ENCODE peak calls at places on chromosomes 2 and 18, in eight cellular contexts. One of them, this sample, is unnamed.

GRCh38 chr2:38474833-38475566 is 97.9 kb upstream of the ATL2 start:
- DNase-seq in GM23248: no peak
- DNase-seq in adrenal gland: no peak
- DNase-seq in anterior cingulate cortex: no peak
- DNase-seq in iris pigment epithelial cell: no peak
- DNase-seq in Calu3: peak; percentile 39
- DNase-seq in hippocampal formation: no peak
- DNase-seq in G401: no peak
- DNase-seq in this sample: no peak

GRCh38 chr2:70977605-70978205 is 725 bp upstream of the ANKRD53 start:
- DNase-seq in GM23248: peak; percentile 95
- DNase-seq in adrenal gland: peak; percentile 75
- DNase-seq in anterior cingulate cortex: no peak
- DNase-seq in iris pigment epithelial cell: peak; percentile 86
- DNase-seq in Calu3: no peak
- DNase-seq in hippocampal formation: no peak
- DNase-seq in G401: peak; percentile 35
- DNase-seq in this sample: peak; percentile 85

GRCh38 chr18:21194871-21195771 is 46.9 kb upstream of the GREB1L start:
- DNase-seq in GM23248: peak; percentile 64
- DNase-seq in adrenal gland: no peak
- DNase-seq in anterior cingulate cortex: no peak
- DNase-seq in iris pigment epithelial cell: peak; percentile 28
- DNase-seq in Calu3: no peak
- DNase-seq in hippocampal formation: no peak
- DNase-seq in G401: peak; percentile 56
- DNase-seq in this sample: peak; percentile 57

GRCh38 chr2:64328415-64328722 is 125.6 kb upstream of the LGALSL start:
- DNase-seq in GM23248: no peak
- DNase-seq in adrenal gland: no peak
- DNase-seq in anterior cingulate cortex: no peak
- DNase-seq in iris pigment epithelial cell: no peak
- DNase-seq in Calu3: no peak
- DNase-seq in hippocampal formation: no peak
- DNase-seq in G401: peak; percentile 75
- DNase-seq in this sample: no peak

GRCh38 chr2:42874838-42875801 is 82.7 kb upstream of the HAAO start:
- DNase-seq in GM23248: no peak
- DNase-seq in adrenal gland: peak; percentile 25
- DNase-seq in anterior cingulate cortex: no peak
- DNase-seq in iris pigment epithelial cell: no peak
- DNase-seq in Calu3: no peak
- DNase-seq in hippocampal formation: no peak
- DNase-seq in G401: no peak
- DNase-seq in this sample: no peak

GRCh38 chr2:164574931-164575330 is 46.4 kb downstream of the GRB14 start:
- DNase-seq in GM23248: no peak
- DNase-seq in adrenal gland: no peak
- DNase-seq in anterior cingulate cortex: no peak
- DNase-seq in iris pigment epithelial cell: no peak
- DNase-seq in Calu3: no peak
- DNase-seq in hippocampal formation: no peak
- DNase-seq in G401: no peak
- DNase-seq in this sample: no peak

GRCh38 chr2:230643576-230644291 is 68.9 kb upstream of the CAB39 start:
- DNase-seq in GM23248: no peak
- DNase-seq in adrenal gland: peak; percentile 55
- DNase-seq in anterior cingulate cortex: no peak
- DNase-seq in iris pigment epithelial cell: no peak
- DNase-seq in Calu3: no peak
- DNase-seq in hippocampal formation: peak; percentile 23
- DNase-seq in G401: no peak
- DNase-seq in this sample: no peak

GRCh38 chr2:98936133-98936916 is at the start of gene CRACDL:
- DNase-seq in GM23248: peak; percentile 69
- DNase-seq in adrenal gland: no peak
- DNase-seq in anterior cingulate cortex: no peak
- DNase-seq in iris pigment epithelial cell: peak; percentile 33
- DNase-seq in Calu3: peak; percentile 37
- DNase-seq in hippocampal formation: no peak
- DNase-seq in G401: no peak
- DNase-seq in this sample: peak; percentile 7

GRCh38 chr18:46411862-46412690 is 244.9 kb downstream of the LOXHD1 start:
- DNase-seq in GM23248: no peak
- DNase-seq in adrenal gland: peak; percentile 78
- DNase-seq in anterior cingulate cortex: no peak
- DNase-seq in iris pigment epithelial cell: no peak
- DNase-seq in Calu3: no peak
- DNase-seq in hippocampal formation: peak; percentile 9
- DNase-seq in G401: peak; percentile 62
- DNase-seq in this sample: no peak

GRCh38 chr2:217919204-217919603 is 83.6 kb downstream of the TNS1 start:
- DNase-seq in GM23248: no peak
- DNase-seq in adrenal gland: no peak
- DNase-seq in anterior cingulate cortex: no peak
- DNase-seq in iris pigment epithelial cell: no peak
- DNase-seq in Calu3: no peak
- DNase-seq in hippocampal formation: no peak
- DNase-seq in G401: no peak
- DNase-seq in this sample: no peak

GRCh38 chr2:78315368-78315767 is 710.1 kb upstream of the REG3G start:
- DNase-seq in GM23248: no peak
- DNase-seq in adrenal gland: no peak
- DNase-seq in anterior cingulate cortex: no peak
- DNase-seq in iris pigment epithelial cell: no peak
- DNase-seq in Calu3: no peak
- DNase-seq in hippocampal formation: no peak
- DNase-seq in G401: no peak
- DNase-seq in this sample: no peak

GRCh38 chr2:55106148-55106547 is 55.9 kb upstream of the RTN4 start:
- DNase-seq in GM23248: peak; percentile 55
- DNase-seq in adrenal gland: no peak
- DNase-seq in anterior cingulate cortex: no peak
- DNase-seq in iris pigment epithelial cell: peak; percentile 68
- DNase-seq in Calu3: no peak
- DNase-seq in hippocampal formation: no peak
- DNase-seq in G401: no peak
- DNase-seq in this sample: peak; percentile 78

GRCh38 chr2:173657996-173658717 is 303.5 kb downstream of the CDCA7 start:
- DNase-seq in GM23248: peak; percentile 97
- DNase-seq in adrenal gland: peak; percentile 68
- DNase-seq in anterior cingulate cortex: no peak
- DNase-seq in iris pigment epithelial cell: peak; percentile 97
- DNase-seq in Calu3: peak; percentile 28
- DNase-seq in hippocampal formation: no peak
- DNase-seq in G401: no peak
- DNase-seq in this sample: peak; percentile 94

GRCh38 chr18:24797987-24798386 is 337.6 kb downstream of the HRH4 start:
- DNase-seq in GM23248: no peak
- DNase-seq in adrenal gland: no peak
- DNase-seq in anterior cingulate cortex: no peak
- DNase-seq in iris pigment epithelial cell: no peak
- DNase-seq in Calu3: no peak
- DNase-seq in hippocampal formation: no peak
- DNase-seq in G401: no peak
- DNase-seq in this sample: no peak

GRCh38 chr2:235688511-235689426 is 194.9 kb downstream of the AGAP1 start:
- DNase-seq in GM23248: no peak
- DNase-seq in adrenal gland: no peak
- DNase-seq in anterior cingulate cortex: no peak
- DNase-seq in iris pigment epithelial cell: no peak
- DNase-seq in Calu3: no peak
- DNase-seq in hippocampal formation: no peak
- DNase-seq in G401: no peak
- DNase-seq in this sample: no peak

GRCh38 chr2:98460573-98461560 is 16.2 kb downstream of the INPP4A start:
- DNase-seq in GM23248: no peak
- DNase-seq in adrenal gland: no peak
- DNase-seq in anterior cingulate cortex: no peak
- DNase-seq in iris pigment epithelial cell: no peak
- DNase-seq in Calu3: no peak
- DNase-seq in hippocampal formation: no peak
- DNase-seq in G401: no peak
- DNase-seq in this sample: no peak

GRCh38 chr18:37385846-37386435 is 179.7 kb downstream of the CELF4 start:
- DNase-seq in GM23248: peak; percentile 26
- DNase-seq in adrenal gland: no peak
- DNase-seq in anterior cingulate cortex: no peak
- DNase-seq in iris pigment epithelial cell: peak; percentile 14
- DNase-seq in Calu3: peak; percentile 18
- DNase-seq in hippocampal formation: no peak
- DNase-seq in G401: peak; percentile 46
- DNase-seq in this sample: peak; percentile 5

GRCh38 chr2:158507679-158508078 is 50.9 kb downstream of the PKP4 start:
- DNase-seq in GM23248: no peak
- DNase-seq in adrenal gland: no peak
- DNase-seq in anterior cingulate cortex: no peak
- DNase-seq in iris pigment epithelial cell: no peak
- DNase-seq in Calu3: no peak
- DNase-seq in hippocampal formation: no peak
- DNase-seq in G401: no peak
- DNase-seq in this sample: no peak

GRCh38 chr2:82796132-82796531 is 1662.9 kb downstream of the SUCLG1 start:
- DNase-seq in GM23248: no peak
- DNase-seq in adrenal gland: no peak
- DNase-seq in anterior cingulate cortex: no peak
- DNase-seq in iris pigment epithelial cell: peak; percentile 63
- DNase-seq in Calu3: no peak
- DNase-seq in hippocampal formation: no peak
- DNase-seq in G401: no peak
- DNase-seq in this sample: peak; percentile 14

GRCh38 chr2:106207246-106207645 is 13.1 kb upstream of the UXS1 start:
- DNase-seq in GM23248: no peak
- DNase-seq in adrenal gland: no peak
- DNase-seq in anterior cingulate cortex: no peak
- DNase-seq in iris pigment epithelial cell: no peak
- DNase-seq in Calu3: no peak
- DNase-seq in hippocampal formation: no peak
- DNase-seq in G401: no peak
- DNase-seq in this sample: no peak

This sample was measured in amniotic epithelial cell.